ENCODE peak calls at places on chromosomes 2 and 18, in four cellular contexts. Y is Peyer's patch, P is ovary, V is small intestine. X is an unnamed sample. For H3K9me3 and H3K4me1, the result is how much of the 10 kb centered on the place peaks cover.

GRCh38 chr2:102251042-102251848 is 60.1 kb upstream of the IL1RL1 start:
- DNase-seq in Y (peak), P (peak), V (peak), X (peak)

GRCh38 chr2:78992807-78993517 is 32.5 kb upstream of the REG3G start:
- DNase-seq in V (peak), Y (peak), P (no peak), X (no peak)

GRCh38 chr2:143778981-143779380 is 649.8 kb downstream of the ARHGAP15 start:
- DNase-seq in P (no peak), Y (no peak), V (no peak), X (no peak)

GRCh38 chr18:41075212-41075611 is 879.8 kb upstream of the PIK3C3 start:
- DNase-seq in V (no peak), Y (no peak), P (no peak), X (peak)

GRCh38 chr2:231318954-231319353 is 76.6 kb upstream of the B3GNT7 start:
- DNase-seq in Y (no peak), V (peak), P (no peak), X (no peak)

GRCh38 chr2:26401739-26402541 is at the start of gene DRC1:
- DNase-seq in Y (peak), P (peak), V (peak), X (peak)

GRCh38 chr18:24695168-24695567 is 234.7 kb downstream of the HRH4 start:
- DNase-seq in Y (no peak), P (no peak), V (no peak), X (peak)

GRCh38 chr2:127220807-127221527 is 868 bp upstream of the CYP27C1 start:
- DNase-seq in P (no peak), Y (no peak), V (no peak), X (peak)

GRCh38 chr2:84495539-84496146 is 20.7 kb upstream of the DNAH6 start:
- DNase-seq in P (no peak), V (peak), Y (peak), X (peak)

GRCh38 chr18:47226660-47227059 is 24.8 kb downstream of the SKOR2 start:
- DNase-seq in Y (no peak), P (no peak), V (no peak), X (no peak)

GRCh38 chr2:128313076-128313836 is 5.4 kb downstream of the HS6ST1 start:
- DNase-seq in V (no peak), Y (peak), P (peak), X (peak)

GRCh38 chr2:65349863-65350262 is 82.5 kb downstream of the SPRED2 start:
- DNase-seq in V (peak), Y (peak), P (peak), X (peak)

GRCh38 chr18:56139372-56139771 is 499.0 kb downstream of the TXNL1 start:
- DNase-seq in P (peak), V (no peak), Y (no peak), X (no peak)
- H3K9me3 ChIP-seq in P (under half), V (under half), Y (under half), X (under half)

DNA sequence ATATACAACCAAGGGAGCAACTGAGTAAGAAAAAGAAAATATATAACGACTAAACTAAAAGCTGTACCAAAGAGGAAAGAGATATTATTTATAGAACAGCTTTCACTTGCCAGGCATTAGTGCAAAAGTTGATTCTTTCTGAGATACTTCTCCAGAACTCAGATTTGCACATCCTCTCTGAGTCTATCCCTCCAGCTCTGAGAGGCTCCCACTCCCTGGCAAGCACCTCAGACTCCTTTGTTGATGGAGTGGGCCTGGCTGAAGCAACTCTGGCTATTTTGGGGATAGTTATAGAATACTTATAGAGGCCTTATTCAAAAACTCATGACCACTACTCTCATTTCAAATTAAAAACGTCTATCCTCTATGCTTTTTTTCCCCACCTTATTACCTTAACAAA is 501.6 kb upstream of the TNP1 start:
- DNase-seq in P (no peak), Y (no peak), V (no peak), X (no peak)
- H3K4me1 ChIP-seq in P (under half), Y (under half), V (under half), X (under half)

GRCh38 chr2:218291318-218291933 is 877 bp downstream of the TMBIM1 start:
- DNase-seq in Y (peak), V (peak), P (peak), X (no peak)

GRCh38 chr2:218291934-218292699 is at the start of gene TMBIM1:
- DNase-seq in V (peak), Y (peak), P (peak), X (peak)

GRCh38 chr2:218293715-218294429 is 1.6 kb upstream of the TMBIM1 start:
- DNase-seq in Y (no peak), P (no peak), V (no peak), X (no peak)

GRCh38 chr2:218294430-218294999 is 2.2 kb upstream of the TMBIM1 start:
- DNase-seq in V (peak), P (no peak), Y (no peak), X (no peak)

DNA sequence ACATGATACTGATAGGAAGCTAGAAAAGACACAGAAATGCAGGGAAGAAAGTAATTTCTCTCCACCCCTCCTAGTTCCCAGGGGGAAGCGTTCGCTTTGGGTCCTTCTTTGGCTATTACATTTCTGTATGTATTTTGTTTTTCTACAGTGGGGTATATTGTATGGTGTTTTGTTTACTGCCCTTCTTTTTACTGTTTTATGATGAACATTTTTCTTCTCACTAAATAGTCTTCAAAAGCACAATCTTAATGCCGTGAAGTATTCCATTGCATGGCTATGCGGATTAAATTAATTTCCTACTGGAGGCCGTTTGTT is 354 bp upstream of the TMBIM1 start:
- DNase-seq in P (no peak), V (no peak), Y (no peak), X (no peak)
- H3K4me3 ChIP-seq in P (peak), V (no peak), Y (peak), X (peak)

GRCh38 chr2:74685408-74685807 is 31.4 kb downstream of the SEMA4F start:
- DNase-seq in P (no peak), Y (no peak), V (no peak), X (no peak)
- H3K9me3 ChIP-seq in P (under half), Y (under half), V (under half), X (under half)

DNA sequence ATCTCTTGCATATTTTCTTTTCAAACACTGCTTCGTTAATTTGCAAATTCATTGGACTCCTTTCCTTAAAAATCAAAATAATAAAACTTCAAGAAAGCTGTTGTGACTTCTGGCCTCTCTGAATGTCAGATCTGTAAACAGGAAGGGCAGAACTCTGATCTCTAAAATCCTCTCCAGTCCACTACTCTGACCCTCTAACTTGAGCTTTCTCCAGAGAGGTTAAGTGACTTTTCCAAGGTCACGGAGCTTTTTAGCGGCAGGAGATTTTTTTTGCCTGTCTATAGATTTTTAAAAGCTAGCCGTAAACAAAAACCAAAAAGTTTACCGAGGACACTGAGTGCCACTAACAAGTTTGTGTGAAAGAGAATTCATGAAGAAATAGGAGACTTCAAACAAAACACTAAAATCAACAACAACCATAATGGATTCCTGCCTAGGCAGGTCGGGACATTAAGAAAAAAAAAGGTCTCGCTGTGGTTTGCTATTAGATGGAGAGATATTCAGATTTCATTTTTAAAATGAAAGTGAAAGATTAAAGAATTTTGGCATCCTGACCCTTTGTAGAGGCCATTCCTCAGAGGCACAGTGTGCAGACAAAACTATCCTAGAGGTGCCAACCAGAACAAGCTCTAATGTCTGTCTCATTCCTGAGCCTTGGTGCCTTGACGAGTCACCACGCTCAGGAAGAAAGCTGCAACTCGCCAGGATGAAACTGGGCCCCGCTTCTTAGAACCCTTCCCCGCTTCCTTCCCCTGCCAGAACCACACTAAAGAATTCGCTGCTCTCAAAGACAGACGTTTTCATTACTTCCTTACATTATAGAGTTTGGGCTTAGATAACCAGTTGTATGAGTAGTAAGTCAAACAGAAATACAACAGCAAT is 155.8 kb downstream of the TGIF1 start:
- DNase-seq in V (peak), Y (peak), P (no peak), X (peak)
- H3K4me1 ChIP-seq in V (under half), Y (under half), P (under half), X (under half)

GRCh38 chr18:11860594-11861450 is 9.6 kb downstream of the CHMP1B start:
- DNase-seq in V (peak), P (no peak), Y (peak), X (no peak)

GRCh38 chr18:11859282-11859797 is 8.1 kb downstream of the CHMP1B start:
- DNase-seq in Y (peak), V (no peak), P (no peak), X (no peak)

GRCh38 chr18:11861583-11862288 is 10.5 kb downstream of the CHMP1B start:
- DNase-seq in P (no peak), V (no peak), Y (peak), X (no peak)

GRCh38 chr18:11859903-11860407 is 8.7 kb downstream of the CHMP1B start:
- DNase-seq in V (peak), Y (peak), P (no peak), X (peak)

GRCh38 chr18:11857177-11857887 is 6.1 kb downstream of the CHMP1B start:
- DNase-seq in Y (peak), V (peak), P (peak), X (peak)
- H3K4me3 ChIP-seq in Y (no peak), V (no peak), P (no peak), X (peak)

GRCh38 chr2:2569836-2570235 is 238.8 kb upstream of the MYT1L start:
- DNase-seq in V (no peak), P (no peak), Y (no peak), X (no peak)
- H3K9me3 ChIP-seq in V (under half), P (under half), Y (under half), X (under half)

X was measured in adipocyte.